ENCODE peak calls at places on chromosomes 12 and 14, in seven cellular contexts. P is HCT116, U is K562, E is NT2/D1, I is HepG2, N is GM12878, W is H1. T is an unnamed sample.

GRCh38 chr12:100718212-100718611 is 76.4 kb upstream of the ANO4 start:
- DNase-seq in W (no peak), U (no peak), P (no peak), I (no peak), E (no peak), N (no peak), T (no peak)

GRCh38 chr14:81401420-81402122 is 1.4 kb upstream of the STON2 start:
- DNase-seq in E (no peak), I (no peak), U (no peak), N (no peak), P (peak; percentile 47), W (no peak), T (no peak)

GRCh38 chr12:10213168-10214130 is 772 bp downstream of the GABARAPL1 start:
- DNase-seq in E (peak; percentile 52), W (no peak), N (no peak), U (peak; percentile 58), I (peak; percentile 39), P (peak; percentile 48), T (peak; percentile 68)

GRCh38 chr12:94372379-94372930 is 87.2 kb downstream of the CEP83 start:
- DNase-seq in I (no peak), U (no peak), W (no peak), P (no peak), N (peak; percentile 24), E (no peak), T (no peak)

GRCh38 chr14:68940614-68941185 is 38.4 kb downstream of the ACTN1 start:
- DNase-seq in E (no peak), I (no peak), U (no peak), N (no peak), P (no peak), W (no peak), T (no peak)

GRCh38 chr14:99314623-99315022 is 42.6 kb upstream of the BCL11B start:
- DNase-seq in W (no peak), E (no peak), N (no peak), U (no peak), P (no peak), I (no peak), T (no peak)

GRCh38 chr12:86838709-86839108 is 582.5 kb upstream of the MGAT4C start:
- DNase-seq in I (no peak), E (peak; percentile 9), P (no peak), N (no peak), W (no peak), U (no peak), T (no peak)

GRCh38 chr12:62817556-62818271 is 117.2 kb downstream of the PPM1H start:
- DNase-seq in N (no peak), P (no peak), W (no peak), U (no peak), E (no peak), I (no peak), T (no peak)

GRCh38 chr12:108811411-108812185 is 45.8 kb downstream of the SSH1 start:
- DNase-seq in W (no peak), E (no peak), U (no peak), I (no peak), N (no peak), P (no peak), T (no peak)

GRCh38 chr12:18502422-18502821 is 235.4 kb downstream of the PLCZ1 start:
- DNase-seq in E (no peak), U (no peak), W (no peak), I (peak; percentile 1), N (no peak), P (no peak), T (no peak)

GRCh38 chr14:64715628-64716412 is 11.6 kb downstream of the PLEKHG3 start:
- DNase-seq in I (no peak), U (no peak), W (no peak), N (no peak), P (no peak), E (peak; percentile 50), T (no peak)

GRCh38 chr12:121279507-121279915 is 17.0 kb downstream of the CAMKK2 start:
- DNase-seq in E (no peak), N (no peak), W (no peak), P (no peak), I (no peak), U (peak; percentile 6), T (peak; percentile 62)

GRCh38 chr14:26597136-26598080 is at the start of gene NOVA1:
- DNase-seq in W (peak; percentile 1), U (no peak), E (no peak), I (no peak), N (no peak), P (no peak), T (peak; percentile 68)

GRCh38 chr12:106082216-106083175 is 56.3 kb downstream of the NUAK1 start:
- DNase-seq in P (no peak), E (no peak), I (no peak), W (no peak), U (no peak), N (no peak), T (no peak)
- TF ChIP-seq YY1 in P (no peak), E (no peak), I (no peak), W (no peak), U (no peak), N (no peak), T (no peak)

GRCh38 chr12:117014342-117014887 is 84.8 kb downstream of the TESC start:
- DNase-seq in I (no peak), P (no peak), W (no peak), E (no peak), N (no peak), U (no peak), T (no peak)

GRCh38 chr12:117009759-117010158 is 89.5 kb downstream of the TESC start:
- DNase-seq in P (no peak), I (no peak), N (no peak), U (no peak), E (peak; percentile 49), W (no peak), T (no peak)

GRCh38 chr12:117010693-117011451 is 88.3 kb downstream of the TESC start:
- DNase-seq in U (no peak), P (no peak), N (no peak), W (no peak), E (no peak), I (no peak), T (no peak)

GRCh38 chr12:117013726-117014125 is 85.5 kb downstream of the TESC start:
- DNase-seq in N (no peak), I (no peak), E (no peak), U (no peak), P (no peak), W (no peak), T (no peak)

DNA sequence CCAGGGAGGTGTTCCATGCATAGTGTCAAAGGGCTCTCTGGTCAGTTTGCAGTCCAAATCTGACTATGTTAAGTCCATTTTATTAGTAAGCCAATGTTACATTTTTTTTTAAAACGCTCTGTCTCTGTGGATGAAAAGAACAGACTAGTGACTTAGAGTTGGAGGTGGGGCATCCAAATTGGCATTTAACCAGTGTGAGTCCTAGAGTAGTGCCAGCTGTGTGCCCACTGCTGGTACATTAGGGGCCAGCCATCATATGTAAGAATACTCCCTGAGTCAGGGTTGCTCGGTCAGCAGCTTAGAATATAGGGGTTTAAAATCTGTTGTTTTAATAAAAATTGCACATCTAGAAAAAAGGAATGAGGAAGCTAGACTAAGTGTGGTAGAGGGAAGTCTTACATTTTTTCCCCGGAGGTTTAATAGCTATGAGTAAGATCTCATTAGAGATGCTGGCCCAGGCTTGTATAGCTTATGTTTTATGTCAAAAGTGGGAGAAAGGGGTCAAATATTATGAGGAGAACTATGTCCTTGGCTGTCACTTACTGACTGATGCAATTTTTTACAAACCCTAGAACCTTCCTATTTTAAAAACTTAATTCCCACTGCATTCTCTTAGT is 86.9 kb downstream of the TESC start:
- DNase-seq in P (no peak), W (no peak), E (no peak), N (no peak), U (no peak), I (no peak), T (no peak)
- TF ChIP-seq YY1 in P (no peak), W (no peak), E (no peak), N (no peak), U (no peak), I (no peak), T (no peak)

DNA sequence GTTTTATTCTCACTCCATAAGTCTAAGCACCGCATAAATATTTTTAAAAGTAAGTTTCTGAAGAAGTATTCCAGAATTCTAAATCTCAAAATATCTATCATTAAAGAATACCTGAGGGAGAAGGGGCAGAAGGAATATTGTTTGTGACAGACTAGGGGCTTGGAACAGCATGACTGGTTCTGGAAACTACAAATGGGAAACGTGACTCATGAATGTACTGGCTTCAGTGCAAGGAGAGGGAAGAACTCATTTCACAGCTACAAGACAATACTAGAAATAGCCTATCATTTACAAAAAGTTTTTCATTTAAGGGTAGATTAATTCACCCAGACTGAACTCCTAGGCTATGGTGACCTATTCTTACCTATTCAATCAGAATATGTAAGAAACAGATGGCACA is 121.3 kb downstream of the SLC25A21 start:
- DNase-seq in U (no peak), N (no peak), I (no peak), W (no peak), P (no peak), E (no peak), T (no peak)
- TF ChIP-seq YY1 in U (no peak), N (no peak), I (no peak), W (no peak), P (no peak), E (no peak), T (no peak)

GRCh38 chr12:132839558-132840235 is 11.0 kb upstream of the GOLGA3 start:
- DNase-seq in W (no peak), E (no peak), P (no peak), U (no peak), I (no peak), N (no peak), T (no peak)
- TF ChIP-seq YY1 in W (no peak), E (no peak), P (no peak), U (no peak), I (no peak), N (no peak), T (no peak)

GRCh38 chr12:4984344-4984743 is 59.3 kb upstream of the KCNA5 start:
- DNase-seq in E (no peak), I (no peak), P (no peak), W (no peak), U (no peak), N (no peak), T (no peak)

GRCh38 chr12:4985820-4986219 is 57.9 kb upstream of the KCNA5 start:
- DNase-seq in U (no peak), N (peak; percentile 33), P (no peak), W (no peak), E (no peak), I (no peak), T (no peak)

GRCh38 chr12:4979737-4980136 is 63.9 kb upstream of the KCNA5 start:
- DNase-seq in E (no peak), U (no peak), W (no peak), P (no peak), I (no peak), N (peak; percentile 39), T (no peak)

GRCh38 chr12:4987076-4987775 is 56.5 kb upstream of the KCNA5 start:
- DNase-seq in I (no peak), U (no peak), N (no peak), E (no peak), P (no peak), W (no peak), T (no peak)

DNA sequence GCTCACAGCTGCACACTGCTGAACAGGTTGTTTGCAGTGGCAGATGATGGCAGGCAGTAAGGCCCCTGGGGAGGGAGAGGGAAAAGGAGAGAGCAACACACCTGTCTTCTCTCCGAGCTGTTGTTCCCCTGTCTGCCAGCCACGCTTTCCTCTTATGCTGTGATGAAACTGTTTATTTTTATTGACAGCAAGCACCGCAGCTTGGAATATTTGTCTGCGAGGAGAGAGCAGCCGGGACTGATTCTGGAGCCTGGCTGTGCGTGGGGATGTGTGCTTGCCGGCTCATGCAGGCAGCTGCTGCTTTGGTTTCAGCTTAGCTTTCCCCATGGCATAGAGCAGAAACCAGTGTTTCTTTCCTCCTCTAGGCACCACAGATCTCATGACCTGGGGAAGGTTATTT is 58.7 kb upstream of the KCNA5 start:
- DNase-seq in E (no peak), I (no peak), U (no peak), N (no peak), P (no peak), W (no peak), T (no peak)
- TF ChIP-seq YY1 in E (no peak), I (no peak), U (no peak), N (no peak), P (no peak), W (no peak), T (no peak)